ENCODE peak calls at places on chromosomes 4 and X, in six cellular contexts. F is activated naive CD8-positive, alpha-beta T cell treated with anti-CD3 and anti-CD28 coated beads, Interleukin-2, amount 50 U/mL, for 24 hours; G is left lung; M is activated B cell treated with CpG ODN at 0.5 μM for 24 hours; Z is A549; A is HepG2. Y is an unnamed sample.

GRCh38 chr4:165060938-165061337 is 7.3 kb downstream of the TRIM75 start:
- ATAC-seq in G (no peak), Z (peak), M (no peak), A (no peak), F (no peak), Y (no peak)

GRCh38 chrX:18873189-18873791 is 110.6 kb downstream of the PHKA2 start:
- ATAC-seq in Z (peak), M (no peak), F (peak), G (peak), A (no peak), Y (no peak)

GRCh38 chrX:13080128-13080795 is 35.8 kb upstream of the FAM9C start:
- ATAC-seq in Z (no peak), G (no peak), A (no peak), F (no peak), M (no peak), Y (peak)

GRCh38 chrX:13742397-13743176 is 8.0 kb downstream of the OFD1 start:
- ATAC-seq in F (peak), M (peak), G (peak), A (no peak), Z (no peak), Y (peak)

GRCh38 chr4:100762738-100763137 is 244.9 kb upstream of the EMCN start:
- ATAC-seq in G (no peak), F (no peak), Z (no peak), M (no peak), A (no peak), Y (no peak)

GRCh38 chrX:3052864-3053263 is 11.6 kb downstream of the ARSF start:
- ATAC-seq in G (no peak), F (no peak), M (no peak), A (no peak), Z (no peak), Y (no peak)

GRCh38 chr4:7013171-7013570 is 30.0 kb upstream of the TADA2B start:
- ATAC-seq in Z (no peak), A (no peak), M (peak), G (no peak), F (no peak), Y (peak)

GRCh38 chrX:71515039-71515398 is 17.9 kb upstream of the OGT start:
- ATAC-seq in F (no peak), A (no peak), Z (no peak), M (no peak), G (peak), Y (no peak)

GRCh38 chrX:138756234-138756633 is 44.7 kb upstream of the FGF13 start:
- ATAC-seq in Z (peak), G (peak), A (peak), F (no peak), M (no peak), Y (no peak)

GRCh38 chr4:112312610-112313239 is 15.6 kb downstream of the ALPK1 start:
- ATAC-seq in A (no peak), F (no peak), Z (no peak), M (peak), G (no peak), Y (peak)

GRCh38 chr4:146927710-146928109 is 18.0 kb downstream of the TTC29 start:
- ATAC-seq in Z (no peak), G (no peak), F (no peak), M (no peak), A (no peak), Y (no peak)

GRCh38 chr4:158756588-158756987 is 12.2 kb upstream of the FNIP2 start:
- ATAC-seq in M (no peak), Z (no peak), A (no peak), G (no peak), F (no peak), Y (no peak)

GRCh38 chrX:56319165-56319564 is 87.0 kb downstream of the KLF8 start:
- ATAC-seq in G (no peak), M (no peak), F (no peak), Z (no peak), A (no peak), Y (no peak)

GRCh38 chr4:110486226-110486625 is 10.3 kb downstream of the ENPEP start:
- ATAC-seq in Z (no peak), G (no peak), A (no peak), M (no peak), F (no peak), Y (no peak)

GRCh38 chr4:48187813-48188212 is 53.8 kb upstream of the TXK start:
- ATAC-seq in Z (no peak), G (peak), A (no peak), F (no peak), M (no peak), Y (no peak)

GRCh38 chr4:54840992-54841768 is 183.4 kb downstream of the KIT start:
- ATAC-seq in F (no peak), G (peak), Z (no peak), A (no peak), M (no peak), Y (no peak)